ENCODE peak calls at places on chromosomes 7 and 10, in four cellular contexts. K is mammary epithelial cell, M is GM12878, U is GM23338. T is an unnamed sample. For H4K20me1, the result is how much of the 10 kb centered on the place peaks cover.

GRCh38 chr7:148334959-148335577 is 255.5 kb upstream of the C7orf33 start:
- DNase-seq in K (peak), M (no peak), U (no peak), T (no peak)

GRCh38 chr7:98213874-98214810 is 2.9 kb downstream of the BHLHA15 start:
- DNase-seq in K (no peak), M (no peak), U (no peak), T (no peak)

GRCh38 chr7:28815928-28816373 is 142.2 kb downstream of the TRIL start:
- DNase-seq in K (no peak), M (peak), U (no peak), T (peak)

GRCh38 chr7:131076711-131077170 is 250.9 kb upstream of the MKLN1 start:
- DNase-seq in K (peak), M (no peak), U (no peak), T (no peak)

GRCh38 chr10:126571203-126571602 is 99.3 kb downstream of the C10orf90 start:
- DNase-seq in K (no peak), M (no peak), U (peak), T (no peak)

GRCh38 chr7:145875267-145875666 is 241.3 kb upstream of the CNTNAP2 start:
- DNase-seq in K (no peak), M (no peak), U (no peak), T (no peak)

GRCh38 chr10:100370561-100370975 is 23.5 kb downstream of the SCD start:
- DNase-seq in K (peak), M (no peak), U (no peak), T (no peak)

GRCh38 chr7:130887182-130888016 is 153.4 kb upstream of the KLF14 start:
- DNase-seq in K (peak), M (no peak), U (no peak), T (no peak)

GRCh38 chr10:34988397-34989067 is 101.6 kb downstream of the CUL2 start:
- DNase-seq in K (peak), M (no peak), U (no peak), T (no peak)

DNA sequence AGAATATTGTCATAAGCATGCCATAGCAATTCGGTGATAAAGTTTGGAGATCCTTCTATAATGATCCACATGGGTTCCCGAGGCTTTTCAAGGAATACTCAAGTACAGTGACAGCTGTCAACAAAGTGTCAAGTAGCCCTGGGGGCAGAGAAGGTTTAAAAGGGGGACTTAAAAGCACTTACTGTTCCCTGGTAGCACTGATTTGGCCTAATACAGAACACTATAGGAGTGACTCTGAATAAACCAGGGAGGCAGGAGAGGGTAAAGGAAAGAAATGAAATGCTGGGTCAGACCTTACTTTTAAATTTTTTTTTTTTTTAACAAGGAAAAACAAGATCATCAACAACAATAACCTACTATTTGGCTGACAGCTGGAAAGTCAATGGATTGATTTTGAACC is 20.1 kb downstream of the CHCHD3 start:
- DNase-seq in K (no peak), M (no peak), U (no peak), T (no peak)
- H4K20me1 ChIP-seq in K (under half), M (under half), U (half or more), T (under half)

DNA sequence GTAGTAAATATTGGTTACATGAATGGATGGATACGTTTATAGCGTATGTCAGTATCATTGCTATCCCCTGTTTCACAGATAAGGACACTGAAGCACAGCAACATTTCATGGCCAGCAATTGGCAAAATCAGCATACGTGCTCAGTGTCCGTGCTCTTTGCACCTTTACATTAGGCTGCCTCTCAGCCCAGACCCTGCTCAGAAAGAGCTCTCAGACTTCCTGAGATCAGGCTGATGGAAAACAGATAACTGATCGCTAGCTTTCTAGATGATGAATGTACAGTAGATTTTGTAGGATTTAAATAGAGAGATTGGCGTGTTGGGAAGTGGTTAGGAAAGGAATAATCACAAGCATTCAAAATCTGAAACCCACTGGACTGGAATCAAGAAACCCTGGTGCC is 106.7 kb downstream of the ARID5B start:
- DNase-seq in K (no peak), M (no peak), U (no peak), T (no peak)
- H4K20me1 ChIP-seq in K (under half), M (under half), U (under half), T (under half)

DNA sequence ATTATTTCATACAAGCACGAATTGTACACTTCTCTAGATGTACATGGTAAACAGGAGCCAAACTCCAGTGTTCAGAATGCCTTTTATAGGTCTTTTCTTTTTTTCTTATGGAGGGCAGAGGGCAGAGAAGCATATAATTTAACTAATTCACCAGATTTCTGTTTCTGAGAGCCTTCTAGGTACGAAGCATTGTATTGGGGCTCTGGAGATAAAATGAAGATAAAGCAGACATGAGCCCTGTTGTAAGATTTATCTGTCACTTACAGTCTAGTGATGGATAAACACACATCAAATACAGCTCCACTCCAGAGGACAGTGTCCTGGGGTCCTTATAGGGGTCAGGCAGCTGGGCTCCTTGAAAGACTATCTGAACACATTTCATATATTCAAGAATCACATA is 265.5 kb downstream of the SKAP2 start:
- DNase-seq in K (no peak), M (no peak), U (no peak), T (no peak)
- H4K20me1 ChIP-seq in K (under half), M (under half), U (under half), T (under half)

DNA sequence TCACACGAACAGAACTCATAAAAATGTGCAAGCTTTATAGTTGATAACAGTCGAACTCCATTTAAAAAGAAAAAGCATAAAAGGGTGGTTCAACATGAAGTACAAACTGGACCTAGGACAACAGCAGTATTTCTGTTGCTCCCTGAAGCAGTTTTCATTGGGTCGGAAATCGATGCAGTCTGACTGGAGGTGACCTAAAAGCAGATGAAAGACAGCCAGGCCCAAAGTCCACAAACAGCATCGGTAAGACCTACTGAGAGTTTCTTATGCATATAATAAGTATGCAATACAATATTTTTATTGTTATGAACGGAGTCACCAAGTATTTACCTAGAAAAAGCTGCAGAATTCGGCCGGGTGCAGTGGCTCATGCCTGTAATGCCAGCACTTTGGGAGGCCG is 23.9 kb downstream of the FAM171A1 start:
- DNase-seq in K (no peak), M (no peak), U (no peak), T (no peak)
- H4K20me1 ChIP-seq in K (under half), M (under half), U (under half), T (under half)

GRCh38 chr10:79347894-79348639 is 798 bp downstream of the PPIF start:
- DNase-seq in K (peak), M (no peak), U (peak), T (peak)
- H4K20me1 ChIP-seq in K (under half), M (under half), U (under half), T (under half)

GRCh38 chr10:28555358-28555757 is 22.4 kb downstream of the WAC start:
- DNase-seq in K (no peak), M (no peak), U (peak), T (no peak)
- H4K20me1 ChIP-seq in K (under half), M (under half), U (half or more), T (half or more)

DNA sequence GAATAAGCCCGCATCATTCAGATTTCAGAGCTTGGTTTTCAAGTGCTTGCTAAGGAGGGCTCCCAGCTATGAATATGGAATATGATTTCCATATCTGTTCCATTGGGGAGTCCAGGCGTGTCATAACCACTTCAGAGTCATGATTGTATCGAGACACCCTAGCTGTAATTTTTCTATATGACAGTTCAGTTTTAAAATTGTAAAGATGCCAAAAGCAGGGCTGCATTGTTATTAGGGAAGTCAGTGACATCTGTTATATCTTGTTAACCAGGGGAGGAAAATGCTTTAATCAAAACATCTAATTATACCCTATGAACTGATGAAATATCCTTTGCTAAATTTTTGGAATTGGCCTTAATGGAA is 12.4 kb downstream of the AUTS2 start:
- DNase-seq in K (no peak), M (no peak), U (no peak), T (no peak)
- H4K20me1 ChIP-seq in K (under half), M (under half), U (half or more), T (half or more)

GRCh38 chr7:24975647-24976260 is 4.2 kb downstream of the OSBPL3 start:
- DNase-seq in K (no peak), M (no peak), U (no peak), T (no peak)
- H4K20me1 ChIP-seq in K (under half), M (under half), U (under half), T (half or more)

GRCh38 chr10:79108728-79109127 is 40.0 kb downstream of the ZMIZ1 start:
- DNase-seq in K (no peak), M (no peak), U (no peak), T (no peak)
- H4K20me1 ChIP-seq in K (under half), M (under half), U (under half), T (half or more)

GRCh38 chr7:127667751-127668530 is 15.9 kb downstream of the SND1 start:
- DNase-seq in K (peak), M (no peak), U (no peak), T (no peak)

GRCh38 chr7:127673902-127674301 is 21.9 kb downstream of the SND1 start:
- DNase-seq in K (peak), M (no peak), U (peak), T (no peak)

GRCh38 chr7:127667017-127667670 is 15.2 kb downstream of the SND1 start:
- DNase-seq in K (peak), M (no peak), U (no peak), T (no peak)

GRCh38 chr7:127674361-127674760 is 22.4 kb downstream of the SND1 start:
- DNase-seq in K (no peak), M (no peak), U (no peak), T (no peak)

GRCh38 chr7:127671341-127671740 is 19.3 kb downstream of the SND1 start:
- DNase-seq in K (no peak), M (no peak), U (no peak), T (no peak)
- H4K20me1 ChIP-seq in K (under half), M (under half), U (under half), T (under half)